ENCODE peak calls at places on chromosome 12, in six cellular contexts. N is foreskin fibroblast; Y is stimulated activated CD8-positive, alpha-beta memory T cell treated with anti-CD3 and anti-CD28 coated beads, Interleukin-15, amount 100 ng/mL, for 4 hours; J is T follicular helper cell; D is epithelial cell of esophagus; C is NCI-H146. F is an unnamed sample.

GRCh38 chr12:45681469-45681868 is 48.0 kb upstream of the ARID2 start:
- DNase-seq in C (no peak), D (peak), J (no peak), Y (no peak), N (no peak), F (peak)

GRCh38 chr12:12726543-12727093 is 9.4 kb downstream of the CDKN1B start:
- DNase-seq in C (no peak), Y (no peak), D (peak), N (peak), J (no peak), F (peak)

GRCh38 chr12:53258541-53259539 is 9.3 kb upstream of the ESPL1 start:
- DNase-seq in J (no peak), N (no peak), D (no peak), C (no peak), Y (no peak), F (no peak)

GRCh38 chr12:93325855-93326254 is 51.9 kb upstream of the NUDT4 start:
- DNase-seq in C (no peak), N (peak), Y (no peak), D (peak), J (no peak), F (peak)

GRCh38 chr12:74922117-74922516 is 287.5 kb downstream of the KCNC2 start:
- DNase-seq in N (no peak), Y (no peak), D (no peak), J (no peak), C (no peak), F (no peak)

GRCh38 chr12:103966736-103967135 is 1.1 kb downstream of the TDG start:
- DNase-seq in Y (no peak), J (no peak), D (no peak), C (no peak), N (no peak), F (no peak)

GRCh38 chr12:13817131-13817530 is 164.3 kb downstream of the GRIN2B start:
- DNase-seq in D (no peak), N (no peak), J (no peak), C (peak), Y (no peak), F (no peak)

GRCh38 chr12:104677441-104678089 is 220.8 kb downstream of the CHST11 start:
- DNase-seq in J (no peak), D (peak), C (no peak), Y (no peak), N (no peak), F (peak)

GRCh38 chr12:44972746-44973421 is 78.0 kb downstream of the DBX2 start:
- DNase-seq in N (peak), C (peak), Y (no peak), J (no peak), D (peak), F (peak)

GRCh38 chr12:120361506-120362208 is 7.3 kb downstream of the MSI1 start:
- DNase-seq in N (peak), J (no peak), Y (no peak), D (peak), C (peak), F (peak)